ENCODE peak calls at places on chromosome 2, in four cellular contexts. T is NCI-H1105 treated with DMSO at 0.1 percent for 48 hours, N is COLO829, Z is myocyte. P is an unnamed sample.

GRCh38 chr2:101241158-101241557 is 11.5 kb upstream of the CNOT11 start:
- DNase-seq in T (no peak), N (no peak), Z (peak; percentile 46), P (no peak)

GRCh38 chr2:42978887-42979415 is 186.6 kb upstream of the HAAO start:
- DNase-seq in T (no peak), N (no peak), Z (no peak), P (no peak)

GRCh38 chr2:182897137-182897536 is 30.7 kb upstream of the FRZB start:
- DNase-seq in T (no peak), N (no peak), Z (no peak), P (no peak)

GRCh38 chr2:106144621-106145331 is 49.3 kb downstream of the UXS1 start:
- DNase-seq in T (no peak), N (no peak), Z (no peak), P (no peak)

GRCh38 chr2:239337122-239337876 is 63.5 kb downstream of the HDAC4 start:
- DNase-seq in T (no peak), N (no peak), Z (no peak), P (no peak)

GRCh38 chr2:11914455-11914854 is 168.0 kb downstream of the LPIN1 start:
- DNase-seq in T (no peak), N (no peak), Z (peak; percentile 99), P (no peak)

GRCh38 chr2:125581561-125581960 is 1074.4 kb upstream of the GYPC start:
- DNase-seq in T (peak; percentile 57), N (no peak), Z (no peak), P (no peak)

GRCh38 chr2:236257171-236257570 is 7.0 kb downstream of the ASB18 start:
- DNase-seq in T (no peak), N (no peak), Z (no peak), P (no peak)

GRCh38 chr2:171404258-171404657 is 29.5 kb downstream of the METTL8 start:
- DNase-seq in T (no peak), N (peak; percentile 50), Z (peak; percentile 60), P (no peak)

GRCh38 chr2:8475349-8476045 is 206.4 kb upstream of the ID2 start:
- DNase-seq in T (peak; percentile 64), N (no peak), Z (no peak), P (no peak)